ENCODE peak calls at places on chromosomes 13 and 19, in ten cellular contexts. V is RWPE2, Y is fibroblast of mammary gland, W is stomach, U is WTC11, Q is fibroblast of pulmonary artery, P is dorsolateral prefrontal cortex, M is glutamatergic neuron, E is endodermal cell, L is HFFc6. C is an unnamed sample.
A peak's percentile ranks its signal among the peaks of the same experiment; 100 is the strongest.

GRCh38 chr19:49574206-49574755 is 6.1 kb downstream of the NOSIP start:
- DNase-seq in Q (no peak), P (no peak), W (no peak), M (no peak), E (no peak), Y (peak; percentile 60), L (no peak), V (no peak), U (no peak), C (no peak)

GRCh38 chr19:4083677-4084546 is 17.2 kb upstream of the ZBTB7A start:
- DNase-seq in Y (no peak), U (no peak), W (peak; percentile 89), P (no peak), L (no peak), E (no peak), V (no peak), Q (no peak), M (no peak), C (no peak)

GRCh38 chr19:12970070-12970820 is 869 bp downstream of the DAND5 start:
- DNase-seq in M (no peak), U (no peak), W (no peak), Y (no peak), Q (no peak), L (no peak), P (no peak), V (no peak), E (no peak), C (no peak)

GRCh38 chr19:3073159-3073563 is 10.9 kb upstream of the TLE5 start:
- DNase-seq in L (peak; percentile 49), W (no peak), M (no peak), P (no peak), Q (peak; percentile 89), U (no peak), V (no peak), E (no peak), Y (peak; percentile 72), C (no peak)

GRCh38 chr13:33033361-33033812 is 17.2 kb downstream of the KL start:
- DNase-seq in W (no peak), U (no peak), P (no peak), Q (no peak), Y (no peak), M (no peak), L (no peak), V (no peak), E (no peak), C (no peak)

GRCh38 chr13:30572859-30573275 is 44.9 kb upstream of the USPL1 start:
- DNase-seq in U (no peak), Y (peak; percentile 68), M (no peak), P (no peak), W (no peak), V (no peak), E (no peak), L (peak; percentile 38), Q (peak; percentile 61), C (no peak)

GRCh38 chr13:113417836-113418721 is 35.2 kb downstream of the ADPRHL1 start:
- DNase-seq in Q (no peak), M (no peak), V (no peak), Y (no peak), L (no peak), U (no peak), P (no peak), E (no peak), W (no peak), C (no peak)

GRCh38 chr19:12574036-12574435 is 22.8 kb upstream of the ZNF564 start:
- DNase-seq in U (no peak), W (no peak), Y (no peak), V (no peak), P (no peak), M (no peak), L (no peak), Q (no peak), E (peak; percentile 33), C (no peak)

GRCh38 chr13:35781044-35781443 is 304.6 kb upstream of the MAB21L1 start:
- DNase-seq in E (no peak), V (no peak), M (no peak), W (no peak), Y (no peak), L (no peak), P (no peak), U (no peak), Q (no peak), C (no peak)

GRCh38 chr13:35784286-35784951 is 307.9 kb upstream of the MAB21L1 start:
- DNase-seq in M (no peak), L (no peak), U (no peak), P (no peak), E (no peak), Q (no peak), V (no peak), W (no peak), Y (peak; percentile 59), C (no peak)

GRCh38 chr13:35780613-35781012 is 304.1 kb upstream of the MAB21L1 start:
- DNase-seq in Q (no peak), Y (no peak), P (no peak), W (no peak), U (no peak), L (no peak), M (no peak), E (no peak), V (no peak), C (no peak)

GRCh38 chr13:35781661-35782060 is 305.2 kb upstream of the MAB21L1 start:
- DNase-seq in Y (no peak), P (no peak), U (no peak), L (no peak), V (no peak), W (no peak), M (no peak), E (no peak), Q (no peak), C (no peak)

GRCh38 chr13:35782793-35783192 is 306.3 kb upstream of the MAB21L1 start:
- DNase-seq in L (no peak), U (no peak), P (no peak), Y (peak; percentile 15), V (no peak), E (no peak), W (no peak), M (no peak), Q (no peak), C (no peak)
- TF ChIP-seq CTCF in L (no peak), U (no peak), P (no peak), Y (no peak), V (no peak), E (no peak), W (no peak), M (no peak), Q (no peak), C (no peak)

DNA sequence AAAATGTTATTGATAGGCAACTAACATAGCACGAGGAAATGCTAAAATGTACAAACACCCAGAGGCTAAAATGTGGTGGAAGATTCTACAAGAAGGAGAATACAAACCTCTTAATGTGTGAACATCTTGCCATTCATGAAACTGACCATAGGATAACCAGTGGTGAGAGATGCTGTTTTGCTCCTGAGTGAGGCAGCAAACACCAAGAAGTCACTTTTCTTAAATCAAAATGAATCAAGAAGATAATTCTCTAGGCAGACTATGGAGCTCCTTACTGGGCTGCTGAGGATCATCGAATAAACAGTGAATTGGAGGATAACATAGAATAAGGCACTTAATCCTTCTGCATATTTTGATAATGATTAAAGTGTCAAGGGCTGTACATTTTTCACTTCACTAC is 375.4 kb upstream of the SLITRK6 start:
- DNase-seq in E (no peak), W (no peak), Y (no peak), U (no peak), M (no peak), P (no peak), V (no peak), L (no peak), Q (no peak), C (no peak)
- TF ChIP-seq CTCF in E (peak; percentile 53), W (no peak), Y (no peak), U (no peak), M (no peak), P (no peak), V (no peak), L (no peak), Q (no peak), C (no peak)

DNA sequence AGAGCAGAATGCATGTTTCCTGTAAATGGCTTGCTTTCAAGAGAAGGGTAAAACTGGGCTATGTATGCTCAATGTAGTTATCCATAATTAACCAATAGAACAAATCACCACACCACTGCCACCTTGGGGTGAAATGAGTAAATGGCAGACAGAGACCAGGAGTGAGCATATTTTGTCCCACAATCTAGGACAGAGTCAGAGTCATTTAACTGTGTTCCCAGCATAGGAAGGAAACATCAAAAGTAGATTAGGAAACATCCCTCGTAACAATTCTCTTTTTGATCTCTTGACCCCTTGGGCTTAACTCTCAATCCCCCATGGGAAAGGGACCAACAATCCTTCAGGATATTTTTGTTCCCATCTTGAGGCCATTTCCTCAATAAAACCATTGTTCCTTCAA is 224.8 kb downstream of the NHLRC3 start:
- DNase-seq in U (peak; percentile 54), W (peak; percentile 27), M (peak; percentile 55), P (peak; percentile 13), V (no peak), Y (peak; percentile 56), L (peak; percentile 39), Q (peak; percentile 52), E (peak; percentile 86), C (no peak)
- TF ChIP-seq CTCF in U (peak; percentile 51), W (no peak), M (peak; percentile 69), P (peak; percentile 71), V (peak; percentile 72), Y (peak; percentile 81), L (peak; percentile 78), Q (peak; percentile 74), E (peak; percentile 82), C (peak; percentile 63)

GRCh38 chr19:38441660-38442348 is 8.3 kb downstream of the RYR1 start:
- DNase-seq in E (peak; percentile 80), Q (peak; percentile 8), U (peak; percentile 51), L (no peak), M (no peak), V (no peak), W (no peak), Y (no peak), P (no peak), C (no peak)
- TF ChIP-seq CTCF in E (peak; percentile 74), Q (no peak), U (no peak), L (no peak), M (no peak), V (no peak), W (no peak), Y (peak; percentile 2), P (no peak), C (no peak)

DNA sequence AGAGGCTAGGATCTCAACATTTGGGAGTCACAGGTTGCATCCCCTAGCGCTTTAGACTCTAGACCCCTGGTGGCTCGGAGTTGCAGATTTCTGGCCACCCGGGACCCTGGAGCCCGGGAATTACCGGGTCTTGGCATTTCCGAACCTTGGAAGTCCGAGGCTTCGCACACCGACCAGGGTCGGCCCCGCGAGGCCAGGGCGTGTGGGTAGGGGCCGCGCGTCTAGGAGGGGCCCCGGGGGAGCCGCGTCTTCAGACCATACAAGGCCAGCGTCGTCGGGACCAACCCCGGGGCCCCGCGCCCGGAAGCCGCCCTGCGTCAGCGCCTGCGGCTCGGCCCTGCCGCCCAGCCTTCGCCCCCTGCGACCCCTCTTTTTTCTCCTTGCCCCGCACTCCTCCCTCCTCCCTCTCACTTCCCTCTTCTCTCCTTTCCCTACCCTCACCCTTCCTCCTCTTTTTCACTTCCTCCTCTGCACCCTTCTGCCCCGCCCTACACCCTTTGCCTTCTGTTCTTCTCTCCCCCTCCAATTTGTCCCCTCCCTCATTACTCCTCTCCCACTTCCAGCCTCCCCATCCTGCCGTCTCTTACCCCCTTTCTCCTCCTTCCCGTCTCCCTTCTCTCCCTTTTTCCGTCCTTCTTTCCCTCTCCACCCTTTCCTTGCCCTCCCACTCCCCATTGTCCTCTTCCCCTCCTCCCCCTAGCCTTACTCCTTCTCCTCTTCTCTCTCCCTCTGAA is 2.4 kb upstream of the PLEKHG2 start:
- DNase-seq in U (peak; percentile 49), L (no peak), M (peak; percentile 56), P (peak; percentile 27), V (no peak), E (no peak), Y (peak; percentile 73), Q (peak; percentile 83), W (peak; percentile 76), C (no peak)
- TF ChIP-seq CTCF in U (no peak), L (peak; percentile 41), M (no peak), P (no peak), V (no peak), E (peak; percentile 46), Y (no peak), Q (no peak), W (no peak), C (no peak)

C was measured in AG09309.